ENCODE peak calls at places on chromosomes 5 and 9, in ten cellular contexts. E, W, L, Y, U, D, H, G, X and C are unnamed samples.

GRCh38 chr5:166282939-166283338 is 2008.5 kb upstream of the WWC1 start:
- DNase-seq in E (no peak), W (no peak), L (no peak), Y (no peak), U (no peak), D (no peak), H (no peak), G (no peak), X (no peak), C (no peak)

GRCh38 chr9:114287001-114287762 is 35.7 kb upstream of the ORM1 start:
- DNase-seq in E (no peak), W (no peak), L (no peak), Y (no peak), U (no peak), D (peak), H (no peak), G (peak), X (no peak), C (peak)

GRCh38 chr5:160352308-160352707 is 18.1 kb downstream of the C1QTNF2 start:
- DNase-seq in E (no peak), W (no peak), L (no peak), Y (no peak), U (no peak), D (no peak), H (no peak), G (no peak), X (no peak), C (no peak)

GRCh38 chr9:137253717-137254623 is 1.2 kb upstream of the NELFB start:
- DNase-seq in E (no peak), W (no peak), L (no peak), Y (no peak), U (no peak), D (peak), H (no peak), G (no peak), X (no peak), C (peak)

GRCh38 chr9:127093319-127094020 is 29.0 kb downstream of the ANGPTL2 start:
- DNase-seq in E (no peak), W (no peak), L (no peak), Y (no peak), U (no peak), D (no peak), H (no peak), G (no peak), X (no peak), C (peak)

GRCh38 chr5:172533399-172534228 is 79.3 kb upstream of the SH3PXD2B start:
- DNase-seq in E (no peak), W (peak), L (no peak), Y (no peak), U (no peak), D (no peak), H (no peak), G (peak), X (no peak), C (peak)

GRCh38 chr5:81232449-81233079 is 558 bp upstream of the CKMT2 start:
- DNase-seq in E (peak), W (no peak), L (peak), Y (peak), U (no peak), D (no peak), H (no peak), G (no peak), X (no peak), C (no peak)

GRCh38 chr9:125784286-125785049 is 37.3 kb downstream of the PBX3 start:
- DNase-seq in E (peak), W (no peak), L (no peak), Y (no peak), U (no peak), D (no peak), H (no peak), G (no peak), X (no peak), C (no peak)

GRCh38 chr5:154141686-154142300 is 48.7 kb upstream of the GALNT10 start:
- DNase-seq in E (no peak), W (no peak), L (no peak), Y (no peak), U (no peak), D (peak), H (no peak), G (no peak), X (no peak), C (no peak)

GRCh38 chr5:149207821-149208220 is 63.8 kb upstream of the AFAP1L1 start:
- DNase-seq in E (no peak), W (no peak), L (no peak), Y (no peak), U (no peak), D (no peak), H (no peak), G (no peak), X (no peak), C (no peak)

GRCh38 chr9:6414291-6414690 is 1.3 kb downstream of the UHRF2 start:
- DNase-seq in E (peak), W (no peak), L (peak), Y (peak), U (no peak), D (peak), H (no peak), G (no peak), X (no peak), C (no peak)

GRCh38 chr5:35884125-35884788 is 27.6 kb downstream of the IL7R start:
- DNase-seq in E (peak), W (peak), L (peak), Y (peak), U (no peak), D (peak), H (no peak), G (no peak), X (no peak), C (no peak)

GRCh38 chr5:172659909-172660628 is 19.0 kb downstream of the NEURL1B start:
- DNase-seq in E (peak), W (no peak), L (peak), Y (peak), U (peak), D (no peak), H (no peak), G (peak), X (no peak), C (peak)

GRCh38 chr9:12884736-12885395 is 110.0 kb downstream of the LURAP1L start:
- DNase-seq in E (peak), W (no peak), L (peak), Y (peak), U (no peak), D (peak), H (no peak), G (no peak), X (peak), C (no peak)

GRCh38 chr5:127892467-127893207 is 189.4 kb downstream of the CCDC192 start:
- DNase-seq in E (peak), W (no peak), L (peak), Y (peak), U (no peak), D (peak), H (no peak), G (no peak), X (no peak), C (no peak)

GRCh38 chr9:113523421-113524141 is 60.1 kb downstream of the RGS3 start:
- DNase-seq in E (no peak), W (peak), L (no peak), Y (peak), U (no peak), D (no peak), H (no peak), G (peak), X (no peak), C (no peak)

GRCh38 chr9:71638627-71639026 is 129.7 kb downstream of the CEMIP2 start:
- DNase-seq in E (no peak), W (no peak), L (peak), Y (peak), U (no peak), D (no peak), H (no peak), G (no peak), X (no peak), C (no peak)

GRCh38 chr5:74555991-74556390 is 84.5 kb downstream of the ENC1 start:
- DNase-seq in E (no peak), W (no peak), L (no peak), Y (no peak), U (no peak), D (peak), H (no peak), G (no peak), X (no peak), C (peak)

GRCh38 chr5:66891184-66891925 is 295.2 kb downstream of the MAST4 start:
- DNase-seq in E (no peak), W (no peak), L (peak), Y (peak), U (no peak), D (no peak), H (no peak), G (no peak), X (no peak), C (no peak)

GRCh38 chr5:127092690-127093089 is 19.4 kb upstream of the C5orf63 start:
- DNase-seq in E (peak), W (no peak), L (peak), Y (peak), U (no peak), D (no peak), H (no peak), G (no peak), X (no peak), C (peak)

GRCh38 chr9:7338586-7339281 is 460.8 kb downstream of the DMAC1 start:
- DNase-seq in E (no peak), W (no peak), L (no peak), Y (no peak), U (no peak), D (no peak), H (no peak), G (no peak), X (no peak), C (no peak)

GRCh38 chr5:154371687-154372086 is 74.1 kb upstream of the SAP30L start:
- DNase-seq in E (peak), W (no peak), L (peak), Y (peak), U (no peak), D (peak), H (no peak), G (no peak), X (no peak), C (no peak)

GRCh38 chr5:134592141-134592746 is 40.4 kb downstream of the SAR1B start:
- DNase-seq in E (peak), W (no peak), L (no peak), Y (peak), U (no peak), D (no peak), H (no peak), G (no peak), X (no peak), C (peak)

GRCh38 chr5:4511996-4512656 is 628.0 kb upstream of the ADAMTS16 start:
- DNase-seq in E (peak), W (no peak), L (no peak), Y (no peak), U (no peak), D (no peak), H (no peak), G (no peak), X (no peak), C (peak)

GRCh38 chr5:103808464-103809106 is 246.0 kb upstream of the NUDT12 start:
- DNase-seq in E (peak), W (no peak), L (peak), Y (peak), U (no peak), D (peak), H (no peak), G (no peak), X (peak), C (peak)

GRCh38 chr5:60287174-60287771 is 393.7 kb upstream of the PDE4D start:
- DNase-seq in E (peak), W (no peak), L (peak), Y (peak), U (no peak), D (peak), H (no peak), G (no peak), X (peak), C (peak)

GRCh38 chr9:95181845-95182244 is 135.7 kb downstream of the FANCC start:
- DNase-seq in E (no peak), W (no peak), L (no peak), Y (no peak), U (no peak), D (no peak), H (no peak), G (no peak), X (no peak), C (no peak)

GRCh38 chr9:95176755-95177319 is 140.7 kb downstream of the FANCC start:
- DNase-seq in E (no peak), W (no peak), L (no peak), Y (no peak), U (no peak), D (no peak), H (no peak), G (no peak), X (no peak), C (no peak)

GRCh38 chr9:95182854-95183563 is 134.5 kb downstream of the FANCC start:
- DNase-seq in E (peak), W (no peak), L (no peak), Y (no peak), U (no peak), D (peak), H (no peak), G (no peak), X (no peak), C (peak)

GRCh38 chr9:95177617-95178016 is 139.9 kb downstream of the FANCC start:
- DNase-seq in E (no peak), W (no peak), L (no peak), Y (no peak), U (no peak), D (no peak), H (no peak), G (no peak), X (no peak), C (no peak)

GRCh38 chr9:95181226-95181818 is 136.2 kb downstream of the FANCC start:
- DNase-seq in E (peak), W (no peak), L (peak), Y (peak), U (no peak), D (peak), H (no peak), G (no peak), X (no peak), C (no peak)
- TF ChIP-seq CTCF in E (peak), W (peak), L (no peak), Y (peak), U (peak), D (peak), H (no peak), G (peak), X (peak), C (peak)

GRCh38 chr5:28975508-28975907 is 1937.1 kb upstream of the CDH9 start:
- DNase-seq in E (no peak), W (no peak), L (no peak), Y (no peak), U (no peak), D (no peak), H (no peak), G (no peak), X (no peak), C (no peak)
- TF ChIP-seq CTCF in E (no peak), W (no peak), L (no peak), Y (no peak), U (no peak), D (no peak), H (no peak), G (no peak), X (no peak), C (no peak)

GRCh38 chr5:31235381-31235780 is 41.9 kb downstream of the CDH6 start:
- DNase-seq in E (peak), W (no peak), L (no peak), Y (no peak), U (no peak), D (peak), H (no peak), G (no peak), X (no peak), C (no peak)

GRCh38 chr5:31232273-31232888 is 38.9 kb downstream of the CDH6 start:
- DNase-seq in E (peak), W (no peak), L (peak), Y (peak), U (no peak), D (peak), H (no peak), G (no peak), X (peak), C (peak)

GRCh38 chr5:31236339-31236738 is 42.9 kb downstream of the CDH6 start:
- DNase-seq in E (no peak), W (no peak), L (no peak), Y (no peak), U (no peak), D (no peak), H (no peak), G (no peak), X (no peak), C (no peak)

GRCh38 chr5:31238497-31238896 is 45.0 kb downstream of the CDH6 start:
- DNase-seq in E (no peak), W (no peak), L (no peak), Y (no peak), U (no peak), D (no peak), H (no peak), G (no peak), X (no peak), C (no peak)

DNA sequence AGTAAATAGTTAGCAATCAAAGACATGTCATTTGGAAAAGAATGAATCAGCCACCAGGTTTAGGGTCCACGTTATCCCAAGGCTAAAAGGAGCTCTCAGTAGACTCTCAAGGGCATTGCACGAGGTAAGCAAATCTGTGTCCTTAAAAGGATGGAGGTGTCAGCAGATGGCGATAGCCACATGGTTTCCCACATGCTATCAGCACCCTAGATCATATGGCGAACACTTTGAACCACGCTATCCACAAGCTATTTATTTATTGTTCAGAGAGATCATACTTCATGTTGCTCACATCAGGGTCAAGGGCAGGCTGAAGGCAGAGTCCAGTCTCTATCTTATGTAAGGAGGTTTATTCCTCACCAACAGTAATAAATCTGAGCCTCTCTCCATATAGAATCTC is 43.7 kb downstream of the CDH6 start:
- DNase-seq in E (no peak), W (no peak), L (peak), Y (peak), U (no peak), D (peak), H (no peak), G (no peak), X (no peak), C (peak)
- TF ChIP-seq CTCF in E (no peak), W (no peak), L (no peak), Y (no peak), U (no peak), D (peak), H (no peak), G (no peak), X (peak), C (peak)

GRCh38 chr9:36980148-36980974 is 53.7 kb downstream of the PAX5 start:
- DNase-seq in E (no peak), W (no peak), L (no peak), Y (no peak), U (no peak), D (peak), H (no peak), G (no peak), X (no peak), C (peak)
- TF ChIP-seq CTCF in E (no peak), W (peak), L (no peak), Y (no peak), U (no peak), D (peak), H (no peak), G (no peak), X (no peak), C (peak)

GRCh38 chr9:136212345-136212950 is 7.5 kb upstream of the LHX3 start:
- DNase-seq in E (no peak), W (no peak), L (no peak), Y (no peak), U (no peak), D (no peak), H (no peak), G (no peak), X (no peak), C (no peak)
- TF ChIP-seq CTCF in E (no peak), W (no peak), L (no peak), Y (no peak), U (no peak), D (no peak), H (no peak), G (no peak), X (no peak), C (no peak)

GRCh38 chr5:152505442-152506042 is 100.5 kb upstream of the NMUR2 start:
- DNase-seq in E (peak), W (no peak), L (peak), Y (peak), U (no peak), D (peak), H (no peak), G (no peak), X (peak), C (peak)
- TF ChIP-seq CTCF in E (peak), W (peak), L (peak), Y (peak), U (peak), D (peak), H (peak), G (peak), X (peak), C (peak)

GRCh38 chr5:169270827-169271226 is 30.1 kb downstream of the SLIT3 start:
- DNase-seq in E (no peak), W (no peak), L (no peak), Y (no peak), U (no peak), D (no peak), H (no peak), G (no peak), X (no peak), C (no peak)

GRCh38 chr5:169263591-169263990 is 37.3 kb downstream of the SLIT3 start:
- DNase-seq in E (no peak), W (no peak), L (no peak), Y (peak), U (no peak), D (no peak), H (no peak), G (no peak), X (no peak), C (no peak)

GRCh38 chr5:169268019-169268418 is 32.9 kb downstream of the SLIT3 start:
- DNase-seq in E (no peak), W (no peak), L (no peak), Y (no peak), U (no peak), D (no peak), H (no peak), G (no peak), X (no peak), C (no peak)

DNA sequence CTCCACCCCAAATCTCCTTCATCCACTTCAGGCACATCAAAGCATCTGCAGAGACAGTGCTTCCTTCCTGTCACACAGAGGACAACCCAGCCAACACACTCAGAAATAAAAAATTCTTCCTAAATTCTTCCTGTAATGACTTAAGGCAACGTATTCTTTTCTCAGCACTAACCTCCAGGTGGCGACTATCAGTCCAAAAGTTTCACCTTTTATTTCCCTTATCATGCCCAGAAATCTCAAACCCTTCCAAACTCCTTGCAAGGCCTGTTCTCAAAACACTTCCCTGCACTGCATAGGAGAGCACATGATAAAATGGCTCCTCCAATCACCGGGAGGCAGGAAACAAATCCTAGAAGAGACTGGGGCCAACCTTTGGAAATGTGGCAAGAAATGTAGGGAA is 35.1 kb downstream of the SLIT3 start:
- DNase-seq in E (peak), W (no peak), L (peak), Y (no peak), U (no peak), D (peak), H (no peak), G (no peak), X (no peak), C (no peak)
- TF ChIP-seq CTCF in E (peak), W (peak), L (no peak), Y (no peak), U (no peak), D (peak), H (no peak), G (no peak), X (peak), C (peak)

DNA sequence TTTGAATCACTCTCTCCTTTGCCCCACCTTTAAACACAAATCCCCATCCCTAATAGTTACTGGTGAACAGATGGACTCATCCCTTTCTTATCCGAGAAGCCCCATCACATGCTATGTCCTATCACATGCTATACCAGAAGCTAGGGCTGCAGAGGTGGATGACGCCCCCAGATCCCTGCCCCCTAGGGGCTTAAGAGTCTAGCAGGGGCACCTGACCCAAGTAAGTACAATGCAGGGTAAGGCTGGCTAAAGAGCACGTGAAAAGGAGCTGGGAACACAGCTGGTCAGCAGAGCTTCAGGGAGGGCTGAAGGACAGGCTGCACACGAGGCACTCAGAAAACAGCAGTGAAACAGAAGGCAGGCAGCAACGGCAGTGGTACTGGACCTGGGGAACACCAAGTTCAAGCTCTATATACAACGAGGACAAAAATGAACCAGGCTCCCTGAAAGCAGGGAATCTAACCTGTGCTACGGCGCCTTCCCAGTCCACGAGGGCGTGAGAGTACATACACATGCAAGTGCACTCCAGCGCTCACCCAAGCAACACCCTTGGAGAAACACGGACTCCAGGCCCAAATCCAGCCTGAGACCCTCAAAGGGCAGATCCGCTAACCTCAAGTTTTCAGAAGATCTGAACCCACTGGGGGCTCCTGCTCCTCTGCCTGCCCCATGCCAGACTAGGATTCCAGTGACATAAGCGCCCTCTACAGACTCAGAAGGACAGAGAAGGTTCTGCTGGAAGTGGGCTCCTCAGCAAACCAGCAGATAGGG is 57.5 kb downstream of the PSMB7 start:
- DNase-seq in E (no peak), W (peak), L (no peak), Y (no peak), U (no peak), D (no peak), H (no peak), G (no peak), X (no peak), C (peak)
- TF ChIP-seq CTCF in E (peak), W (no peak), L (no peak), Y (peak), U (no peak), D (peak), H (no peak), G (no peak), X (peak), C (peak)